ENCODE peak calls at places on chromosomes 11 and 22, in four cellular contexts. One of them, this sample, is unnamed. For H3K27me3 and H3K36me3, the result is how much of the 10 kb centered on the place peaks cover.

GRCh38 chr22:30695871-30696655 is 1.4 kb downstream of the OSBP2 start:
- DNase-seq in spleen: peak
- DNase-seq in fibroblast of lung: no peak
- DNase-seq in Karpas-422: no peak
- DNase-seq in this sample: no peak

GRCh38 chr11:101617735-101618332 is 34.0 kb upstream of the TRPC6 start:
- DNase-seq in spleen: no peak
- DNase-seq in fibroblast of lung: peak
- DNase-seq in Karpas-422: no peak
- DNase-seq in this sample: peak

GRCh38 chr11:3081386-3081751 is 24.1 kb upstream of the CARS1 start:
- DNase-seq in spleen: no peak
- DNase-seq in fibroblast of lung: no peak
- DNase-seq in Karpas-422: no peak
- DNase-seq in this sample: no peak

GRCh38 chr22:43053176-43053575 is 36.0 kb downstream of the TTLL1 start:
- DNase-seq in spleen: no peak
- DNase-seq in fibroblast of lung: no peak
- DNase-seq in Karpas-422: no peak
- DNase-seq in this sample: no peak

GRCh38 chr22:26585104-26585790 is 4.7 kb downstream of the TPST2 start:
- DNase-seq in spleen: peak
- DNase-seq in fibroblast of lung: peak
- DNase-seq in Karpas-422: no peak
- DNase-seq in this sample: peak

GRCh38 chr11:102430158-102430836 is 22.3 kb downstream of the TMEM123 start:
- DNase-seq in spleen: no peak
- DNase-seq in fibroblast of lung: peak
- DNase-seq in Karpas-422: peak
- DNase-seq in this sample: no peak

GRCh38 chr11:62427630-62428233 is 8.9 kb downstream of the SCGB1A1 start:
- DNase-seq in spleen: no peak
- DNase-seq in fibroblast of lung: peak
- DNase-seq in Karpas-422: no peak
- DNase-seq in this sample: no peak

GRCh38 chr11:45655831-45656230 is 9.6 kb downstream of the CHST1 start:
- DNase-seq in spleen: peak
- DNase-seq in fibroblast of lung: no peak
- DNase-seq in Karpas-422: no peak
- DNase-seq in this sample: no peak

GRCh38 chr11:27626938-27627586 is 73.2 kb downstream of the BDNF start:
- DNase-seq in spleen: no peak
- DNase-seq in fibroblast of lung: no peak
- DNase-seq in Karpas-422: no peak
- DNase-seq in this sample: no peak

GRCh38 chr11:116656011-116656410 is 116.8 kb downstream of the BUD13 start:
- DNase-seq in spleen: no peak
- DNase-seq in fibroblast of lung: no peak
- DNase-seq in Karpas-422: no peak
- DNase-seq in this sample: no peak

GRCh38 chr11:134412508-134413333 is 679 bp upstream of the B3GAT1 start:
- DNase-seq in spleen: peak
- DNase-seq in fibroblast of lung: no peak
- DNase-seq in Karpas-422: no peak
- DNase-seq in this sample: no peak

GRCh38 chr11:87463486-87464102 is 425.9 kb downstream of the TMEM135 start:
- DNase-seq in spleen: no peak
- DNase-seq in fibroblast of lung: peak
- DNase-seq in Karpas-422: peak
- DNase-seq in this sample: no peak

GRCh38 chr11:68661014-68661413 is 23.3 kb upstream of the GAL start:
- DNase-seq in spleen: peak
- DNase-seq in fibroblast of lung: no peak
- DNase-seq in Karpas-422: no peak
- DNase-seq in this sample: no peak

GRCh38 chr11:17718510-17718962 is 835 bp upstream of the MYOD1 start:
- DNase-seq in spleen: no peak
- DNase-seq in fibroblast of lung: no peak
- DNase-seq in Karpas-422: no peak
- DNase-seq in this sample: no peak
- H3K27me3 ChIP-seq in spleen: half or more
- H3K27me3 ChIP-seq in fibroblast of lung: half or more
- H3K27me3 ChIP-seq in Karpas-422: under half
- H3K27me3 ChIP-seq in this sample: half or more

GRCh38 chr22:19405652-19406051 is 25.9 kb downstream of the HIRA start:
- DNase-seq in spleen: no peak
- DNase-seq in fibroblast of lung: no peak
- DNase-seq in Karpas-422: no peak
- DNase-seq in this sample: no peak
- H3K36me3 ChIP-seq in spleen: half or more
- H3K36me3 ChIP-seq in fibroblast of lung: under half
- H3K36me3 ChIP-seq in Karpas-422: half or more
- H3K36me3 ChIP-seq in this sample: half or more

GRCh38 chr22:38841211-38841610 is 2.6 kb downstream of the NPTXR start:
- DNase-seq in spleen: peak
- DNase-seq in fibroblast of lung: no peak
- DNase-seq in Karpas-422: no peak
- DNase-seq in this sample: no peak

GRCh38 chr22:38843201-38843715 is 570 bp downstream of the NPTXR start:
- DNase-seq in spleen: peak
- DNase-seq in fibroblast of lung: peak
- DNase-seq in Karpas-422: no peak
- DNase-seq in this sample: no peak

GRCh38 chr22:38842512-38843200 is 1.2 kb downstream of the NPTXR start:
- DNase-seq in spleen: no peak
- DNase-seq in fibroblast of lung: no peak
- DNase-seq in Karpas-422: no peak
- DNase-seq in this sample: no peak

GRCh38 chr22:38840129-38840528 is 3.7 kb downstream of the NPTXR start:
- DNase-seq in spleen: no peak
- DNase-seq in fibroblast of lung: no peak
- DNase-seq in Karpas-422: no peak
- DNase-seq in this sample: no peak

GRCh38 chr22:38841635-38842034 is 2.2 kb downstream of the NPTXR start:
- DNase-seq in spleen: no peak
- DNase-seq in fibroblast of lung: no peak
- DNase-seq in Karpas-422: no peak
- DNase-seq in this sample: no peak
- H3K27me3 ChIP-seq in spleen: under half
- H3K27me3 ChIP-seq in fibroblast of lung: under half
- H3K27me3 ChIP-seq in Karpas-422: under half
- H3K27me3 ChIP-seq in this sample: under half

GRCh38 chr11:123458501-123458900 is 28.4 kb downstream of the GRAMD1B start:
- DNase-seq in spleen: no peak
- DNase-seq in fibroblast of lung: no peak
- DNase-seq in Karpas-422: no peak
- DNase-seq in this sample: no peak

GRCh38 chr11:123457187-123457770 is 27.2 kb downstream of the GRAMD1B start:
- DNase-seq in spleen: no peak
- DNase-seq in fibroblast of lung: peak
- DNase-seq in Karpas-422: no peak
- DNase-seq in this sample: no peak

GRCh38 chr11:123461164-123461563 is 31.1 kb downstream of the GRAMD1B start:
- DNase-seq in spleen: no peak
- DNase-seq in fibroblast of lung: no peak
- DNase-seq in Karpas-422: no peak
- DNase-seq in this sample: no peak

GRCh38 chr11:123454796-123455195 is 24.7 kb downstream of the GRAMD1B start:
- DNase-seq in spleen: no peak
- DNase-seq in fibroblast of lung: no peak
- DNase-seq in Karpas-422: no peak
- DNase-seq in this sample: no peak

GRCh38 chr11:123460006-123460700 is 30.1 kb downstream of the GRAMD1B start:
- DNase-seq in spleen: no peak
- DNase-seq in fibroblast of lung: no peak
- DNase-seq in Karpas-422: no peak
- DNase-seq in this sample: no peak
- H3K36me3 ChIP-seq in spleen: under half
- H3K36me3 ChIP-seq in fibroblast of lung: under half
- H3K36me3 ChIP-seq in Karpas-422: under half
- H3K36me3 ChIP-seq in this sample: under half

GRCh38 chr11:124865902-124866851 is 945 bp downstream of the ROBO3 start:
- DNase-seq in spleen: peak
- DNase-seq in fibroblast of lung: peak
- DNase-seq in Karpas-422: no peak
- DNase-seq in this sample: no peak
- H3K27me3 ChIP-seq in spleen: half or more
- H3K27me3 ChIP-seq in fibroblast of lung: half or more
- H3K27me3 ChIP-seq in Karpas-422: under half
- H3K27me3 ChIP-seq in this sample: half or more

DNA sequence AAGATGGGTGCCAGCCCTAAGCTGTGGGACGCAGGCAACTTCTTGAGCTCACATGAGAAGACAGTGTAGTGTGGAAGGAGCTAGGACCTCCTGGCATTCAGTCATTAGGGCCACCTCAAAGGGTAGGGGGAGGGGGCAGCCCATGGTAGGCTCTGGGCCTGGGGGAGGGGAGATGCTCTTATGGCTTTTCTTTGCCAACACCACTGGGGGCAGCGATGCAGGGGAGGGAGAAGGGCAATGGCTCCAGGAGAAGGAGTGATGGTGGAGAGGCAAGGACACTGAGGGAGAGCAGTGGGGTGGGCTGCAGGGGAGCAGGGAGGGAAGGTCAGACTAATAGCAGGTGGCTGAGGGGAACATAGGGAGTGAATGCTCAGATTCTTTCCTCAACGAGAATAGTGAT is 63.3 kb upstream of the SUSD2 start:
- DNase-seq in spleen: no peak
- DNase-seq in fibroblast of lung: no peak
- DNase-seq in Karpas-422: peak
- DNase-seq in this sample: no peak
- H3K36me3 ChIP-seq in spleen: half or more
- H3K36me3 ChIP-seq in fibroblast of lung: under half
- H3K36me3 ChIP-seq in Karpas-422: under half
- H3K36me3 ChIP-seq in this sample: half or more

GRCh38 chr11:125218336-125218735 is 53.8 kb downstream of the PKNOX2 start:
- DNase-seq in spleen: no peak
- DNase-seq in fibroblast of lung: no peak
- DNase-seq in Karpas-422: no peak
- DNase-seq in this sample: no peak
- H3K27me3 ChIP-seq in spleen: under half
- H3K27me3 ChIP-seq in fibroblast of lung: under half
- H3K27me3 ChIP-seq in Karpas-422: under half
- H3K27me3 ChIP-seq in this sample: under half

This sample was measured in RWPE2.